ENCODE peak calls at places on chromosome 1, in ten cellular contexts. One of them, this sample, is unnamed.

GRCh38 chr1:230739564-230739963 is 7.6 kb upstream of the CAPN9 start:
- DNase-seq in EL: no peak
- DNase-seq in AG04450: no peak
- DNase-seq in iPS-NIHi11: no peak
- DNase-seq in NCI-H1092 treated with DMSO at 0.1 percent for 48 hours: no peak
- DNase-seq in stimulated activated CD4-positive, alpha-beta T cell treated with anti-CD3 and anti-CD28 coated beads, Interleukin-1b, Interleukin-23, amount 100 ng/mL, for 48 hours: no peak
- DNase-seq in non-pigmented ciliary epithelial cell: no peak
- DNase-seq in GM19239: no peak
- DNase-seq in AG09309: no peak
- DNase-seq in cardiac muscle cell: no peak
- DNase-seq in this sample: no peak

GRCh38 chr1:44826375-44827196 is 16.5 kb downstream of the PTCH2 start:
- DNase-seq in EL: no peak
- DNase-seq in AG04450: no peak
- DNase-seq in iPS-NIHi11: no peak
- DNase-seq in NCI-H1092 treated with DMSO at 0.1 percent for 48 hours: no peak
- DNase-seq in stimulated activated CD4-positive, alpha-beta T cell treated with anti-CD3 and anti-CD28 coated beads, Interleukin-1b, Interleukin-23, amount 100 ng/mL, for 48 hours: no peak
- DNase-seq in non-pigmented ciliary epithelial cell: no peak
- DNase-seq in GM19239: no peak
- DNase-seq in AG09309: no peak
- DNase-seq in cardiac muscle cell: peak
- DNase-seq in this sample: no peak

GRCh38 chr1:179043907-179044306 is 18.2 kb downstream of the FAM20B start:
- DNase-seq in EL: no peak
- DNase-seq in AG04450: no peak
- DNase-seq in iPS-NIHi11: no peak
- DNase-seq in NCI-H1092 treated with DMSO at 0.1 percent for 48 hours: no peak
- DNase-seq in stimulated activated CD4-positive, alpha-beta T cell treated with anti-CD3 and anti-CD28 coated beads, Interleukin-1b, Interleukin-23, amount 100 ng/mL, for 48 hours: no peak
- DNase-seq in non-pigmented ciliary epithelial cell: no peak
- DNase-seq in GM19239: no peak
- DNase-seq in AG09309: no peak
- DNase-seq in cardiac muscle cell: no peak
- DNase-seq in this sample: no peak

GRCh38 chr1:33721416-33721815 is 142.5 kb upstream of the HMGB4 start:
- DNase-seq in EL: no peak
- DNase-seq in AG04450: no peak
- DNase-seq in iPS-NIHi11: no peak
- DNase-seq in NCI-H1092 treated with DMSO at 0.1 percent for 48 hours: no peak
- DNase-seq in stimulated activated CD4-positive, alpha-beta T cell treated with anti-CD3 and anti-CD28 coated beads, Interleukin-1b, Interleukin-23, amount 100 ng/mL, for 48 hours: no peak
- DNase-seq in non-pigmented ciliary epithelial cell: no peak
- DNase-seq in GM19239: no peak
- DNase-seq in AG09309: no peak
- DNase-seq in cardiac muscle cell: no peak
- DNase-seq in this sample: no peak

GRCh38 chr1:76666499-76666898 is 200.8 kb upstream of the ST6GALNAC5 start:
- DNase-seq in EL: no peak
- DNase-seq in AG04450: no peak
- DNase-seq in iPS-NIHi11: no peak
- DNase-seq in NCI-H1092 treated with DMSO at 0.1 percent for 48 hours: peak
- DNase-seq in stimulated activated CD4-positive, alpha-beta T cell treated with anti-CD3 and anti-CD28 coated beads, Interleukin-1b, Interleukin-23, amount 100 ng/mL, for 48 hours: no peak
- DNase-seq in non-pigmented ciliary epithelial cell: no peak
- DNase-seq in GM19239: no peak
- DNase-seq in AG09309: no peak
- DNase-seq in cardiac muscle cell: no peak
- DNase-seq in this sample: no peak

GRCh38 chr1:182977480-182977879 is 24.5 kb upstream of the SHCBP1L start:
- DNase-seq in EL: no peak
- DNase-seq in AG04450: no peak
- DNase-seq in iPS-NIHi11: no peak
- DNase-seq in NCI-H1092 treated with DMSO at 0.1 percent for 48 hours: no peak
- DNase-seq in stimulated activated CD4-positive, alpha-beta T cell treated with anti-CD3 and anti-CD28 coated beads, Interleukin-1b, Interleukin-23, amount 100 ng/mL, for 48 hours: no peak
- DNase-seq in non-pigmented ciliary epithelial cell: no peak
- DNase-seq in GM19239: no peak
- DNase-seq in AG09309: no peak
- DNase-seq in cardiac muscle cell: no peak
- DNase-seq in this sample: no peak

GRCh38 chr1:245690153-245690552 is 535.4 kb downstream of the KIF26B start:
- DNase-seq in EL: no peak
- DNase-seq in AG04450: no peak
- DNase-seq in iPS-NIHi11: no peak
- DNase-seq in NCI-H1092 treated with DMSO at 0.1 percent for 48 hours: no peak
- DNase-seq in stimulated activated CD4-positive, alpha-beta T cell treated with anti-CD3 and anti-CD28 coated beads, Interleukin-1b, Interleukin-23, amount 100 ng/mL, for 48 hours: no peak
- DNase-seq in non-pigmented ciliary epithelial cell: no peak
- DNase-seq in GM19239: no peak
- DNase-seq in AG09309: no peak
- DNase-seq in cardiac muscle cell: no peak
- DNase-seq in this sample: no peak

GRCh38 chr1:65310078-65310587 is 790 bp downstream of the DNAJC6 start:
- DNase-seq in EL: no peak
- DNase-seq in AG04450: no peak
- DNase-seq in iPS-NIHi11: peak
- DNase-seq in NCI-H1092 treated with DMSO at 0.1 percent for 48 hours: peak
- DNase-seq in stimulated activated CD4-positive, alpha-beta T cell treated with anti-CD3 and anti-CD28 coated beads, Interleukin-1b, Interleukin-23, amount 100 ng/mL, for 48 hours: no peak
- DNase-seq in non-pigmented ciliary epithelial cell: no peak
- DNase-seq in GM19239: no peak
- DNase-seq in AG09309: no peak
- DNase-seq in cardiac muscle cell: no peak
- DNase-seq in this sample: no peak

GRCh38 chr1:245604979-245605378 is 450.2 kb downstream of the KIF26B start:
- DNase-seq in EL: no peak
- DNase-seq in AG04450: no peak
- DNase-seq in iPS-NIHi11: no peak
- DNase-seq in NCI-H1092 treated with DMSO at 0.1 percent for 48 hours: no peak
- DNase-seq in stimulated activated CD4-positive, alpha-beta T cell treated with anti-CD3 and anti-CD28 coated beads, Interleukin-1b, Interleukin-23, amount 100 ng/mL, for 48 hours: no peak
- DNase-seq in non-pigmented ciliary epithelial cell: no peak
- DNase-seq in GM19239: no peak
- DNase-seq in AG09309: no peak
- DNase-seq in cardiac muscle cell: peak
- DNase-seq in this sample: no peak